ENCODE peak calls at places on chromosome 20, in four cellular contexts. F is Peyer's patch, C is cardiac muscle cell, H is RWPE2. S is an unnamed sample.

GRCh38 chr20:49612127-49612738 is 44.3 kb upstream of the PTGIS start:
- DNase-seq in F (no peak), C (no peak), H (no peak), S (no peak)

GRCh38 chr20:60056345-60057122 is 98.3 kb downstream of the CDH26 start:
- DNase-seq in F (no peak), C (no peak), H (peak), S (no peak)

GRCh38 chr20:52859156-52859887 is 112.8 kb upstream of the TSHZ2 start:
- DNase-seq in F (no peak), C (no peak), H (no peak), S (no peak)

GRCh38 chr20:59810376-59811187 is 122.9 kb downstream of the SYCP2 start:
- DNase-seq in F (no peak), C (no peak), H (peak), S (no peak)

GRCh38 chr20:308427-309038 is 11.2 kb downstream of the ZCCHC3 start:
- DNase-seq in F (no peak), C (no peak), H (no peak), S (no peak)

GRCh38 chr20:64001607-64002011 is 20.7 kb downstream of the PRPF6 start:
- DNase-seq in F (no peak), C (no peak), H (no peak), S (no peak)

GRCh38 chr20:31484001-31484400 is 8.9 kb downstream of the REM1 start:
- DNase-seq in F (no peak), C (no peak), H (no peak), S (no peak)

GRCh38 chr20:59611286-59611685 is 6.9 kb downstream of the PHACTR3 start:
- DNase-seq in F (no peak), C (no peak), H (no peak), S (no peak)

GRCh38 chr20:434221-434620 is 26.1 kb downstream of the RBCK1 start:
- DNase-seq in F (peak), C (no peak), H (no peak), S (no peak)

GRCh38 chr20:62360854-62361798 is 6.0 kb downstream of the LAMA5 start:
- DNase-seq in F (no peak), C (no peak), H (peak), S (peak)
- H3K27ac ChIP-seq in F (peak), C (peak), H (peak), S (peak)

GRCh38 chr20:46168438-46168837 is 50.3 kb downstream of the CD40 start:
- DNase-seq in F (no peak), C (no peak), H (no peak), S (no peak)
- TF ChIP-seq CTCF in F (no peak), C (no peak), H (no peak), S (no peak)

GRCh38 chr20:46808565-46808964 is 86.1 kb upstream of the EYA2 start:
- DNase-seq in F (no peak), C (no peak), H (no peak), S (no peak)

GRCh38 chr20:46811328-46812084 is 83.1 kb upstream of the EYA2 start:
- DNase-seq in F (no peak), C (no peak), H (no peak), S (no peak)

GRCh38 chr20:46809961-46810360 is 84.7 kb upstream of the EYA2 start:
- DNase-seq in F (no peak), C (no peak), H (no peak), S (no peak)

GRCh38 chr20:46807998-46808397 is 86.6 kb upstream of the EYA2 start:
- DNase-seq in F (no peak), C (no peak), H (no peak), S (no peak)

GRCh38 chr20:46810442-46811327 is 84.0 kb upstream of the EYA2 start:
- DNase-seq in F (no peak), C (no peak), H (peak), S (no peak)
- H3K4me3 ChIP-seq in F (no peak), C (peak), H (no peak), S (no peak)

GRCh38 chr20:6034134-6034969 is 19.5 kb downstream of the LRRN4 start:
- DNase-seq in F (no peak), C (peak), H (no peak), S (no peak)
- H3K27ac ChIP-seq in F (no peak), C (peak), H (no peak), S (no peak)

DNA sequence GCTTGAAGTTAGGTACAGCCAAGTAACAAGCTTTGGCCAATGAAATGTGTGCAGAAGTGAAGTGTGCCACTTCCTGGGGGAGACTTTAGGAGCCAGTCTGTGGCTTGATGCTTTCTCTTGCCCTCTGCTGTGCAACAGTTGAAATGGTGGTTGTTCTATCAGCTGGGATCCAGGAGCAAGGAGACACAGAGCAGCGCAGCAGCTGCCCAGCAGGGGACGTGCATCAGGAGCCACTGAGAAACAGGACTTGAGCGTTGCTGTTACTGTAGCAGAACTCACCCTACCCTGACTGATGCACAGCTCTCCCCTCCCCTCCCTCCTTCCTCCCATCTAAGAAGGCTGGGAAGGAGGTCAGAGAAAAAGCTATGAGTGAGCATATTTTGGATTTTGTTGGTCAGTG is 18.9 kb upstream of the CCN5 start:
- DNase-seq in F (no peak), C (no peak), H (no peak), S (no peak)
- TF ChIP-seq CTCF in F (no peak), C (no peak), H (peak), S (no peak)

DNA sequence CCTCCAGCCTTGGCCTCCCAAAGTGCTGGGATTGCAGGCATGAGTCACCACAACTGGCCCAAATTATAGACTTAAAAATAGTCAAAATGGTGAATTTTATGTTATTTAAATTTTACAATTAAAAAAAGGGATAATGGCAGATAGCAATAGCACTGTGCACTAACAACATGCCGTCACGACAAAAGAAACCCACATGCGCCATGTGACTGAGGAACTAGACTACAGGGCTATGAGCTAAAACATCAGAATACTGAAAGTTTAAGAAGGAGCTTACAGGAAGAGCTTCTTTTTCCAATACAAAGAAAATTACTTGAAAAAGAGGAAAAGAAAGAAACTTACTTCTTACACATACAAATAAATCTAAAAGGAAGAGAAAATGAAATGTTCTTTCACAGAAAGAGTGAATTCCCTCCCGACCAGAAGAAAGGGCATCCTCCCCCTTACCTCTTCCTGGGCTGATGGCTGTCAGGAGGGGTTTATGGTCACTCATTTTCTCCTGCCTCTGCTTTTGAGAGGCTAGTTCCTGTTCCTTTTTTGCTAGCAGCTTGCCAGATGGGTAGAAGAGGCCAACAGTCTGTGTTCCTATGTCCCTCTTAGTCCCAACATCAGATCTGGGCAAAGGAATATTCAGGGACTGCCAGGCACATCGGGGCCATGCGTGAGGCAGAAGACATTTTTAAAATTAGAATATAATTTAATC is 54.5 kb downstream of the DZANK1 start:
- DNase-seq in F (no peak), C (no peak), H (no peak), S (no peak)
- H3K4me3 ChIP-seq in F (no peak), C (no peak), H (no peak), S (no peak)

GRCh38 chr20:1951436-1952115 is 42.3 kb downstream of the PDYN start:
- DNase-seq in F (no peak), C (no peak), H (no peak), S (no peak)

GRCh38 chr20:1952737-1953530 is 40.9 kb downstream of the PDYN start:
- DNase-seq in F (no peak), C (no peak), H (no peak), S (no peak)

GRCh38 chr20:1949306-1949705 is 44.6 kb downstream of the PDYN start:
- DNase-seq in F (no peak), C (no peak), H (peak), S (no peak)

GRCh38 chr20:1949711-1950110 is 44.1 kb downstream of the PDYN start:
- DNase-seq in F (no peak), C (no peak), H (peak), S (no peak)

GRCh38 chr20:1950836-1951235 is 43.0 kb downstream of the PDYN start:
- DNase-seq in F (no peak), C (no peak), H (peak), S (no peak)
- H3K27ac ChIP-seq in F (no peak), C (no peak), H (no peak), S (no peak)

DNA sequence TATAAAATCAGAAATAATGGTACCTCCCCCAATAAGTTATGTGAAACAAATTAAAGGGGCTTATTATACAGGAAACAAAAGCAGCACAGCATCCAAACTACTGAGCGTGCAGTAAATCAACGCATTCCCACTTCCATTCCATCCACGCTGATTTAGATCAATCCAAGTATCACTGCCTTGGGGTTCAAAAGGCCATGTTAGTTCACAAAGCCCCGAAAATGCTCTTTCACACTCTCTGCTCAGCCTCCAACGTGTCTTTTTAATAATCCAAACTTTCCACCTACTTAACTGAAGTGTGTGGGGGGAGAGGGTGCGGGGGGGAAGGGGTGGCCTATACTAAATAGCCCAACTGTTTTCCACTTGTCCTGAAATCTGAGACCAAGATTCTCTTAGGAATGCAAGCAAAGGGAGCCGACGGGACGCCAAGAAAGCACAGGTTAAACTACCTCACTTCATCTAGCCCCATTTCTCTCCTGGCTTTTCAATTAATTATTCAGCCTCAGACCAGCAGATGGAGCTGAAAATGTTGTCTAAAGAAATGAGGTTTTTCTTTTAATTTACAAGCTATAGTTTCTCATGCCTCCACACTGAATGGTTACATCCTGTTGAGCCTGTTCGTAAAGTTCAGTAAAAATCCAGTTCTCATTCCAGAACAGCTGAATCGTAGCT is 1.1 kb upstream of the NXT1 start:
- DNase-seq in F (no peak), C (peak), H (no peak), S (no peak)
- TF ChIP-seq CTCF in F (peak), C (peak), H (peak), S (peak)

DNA sequence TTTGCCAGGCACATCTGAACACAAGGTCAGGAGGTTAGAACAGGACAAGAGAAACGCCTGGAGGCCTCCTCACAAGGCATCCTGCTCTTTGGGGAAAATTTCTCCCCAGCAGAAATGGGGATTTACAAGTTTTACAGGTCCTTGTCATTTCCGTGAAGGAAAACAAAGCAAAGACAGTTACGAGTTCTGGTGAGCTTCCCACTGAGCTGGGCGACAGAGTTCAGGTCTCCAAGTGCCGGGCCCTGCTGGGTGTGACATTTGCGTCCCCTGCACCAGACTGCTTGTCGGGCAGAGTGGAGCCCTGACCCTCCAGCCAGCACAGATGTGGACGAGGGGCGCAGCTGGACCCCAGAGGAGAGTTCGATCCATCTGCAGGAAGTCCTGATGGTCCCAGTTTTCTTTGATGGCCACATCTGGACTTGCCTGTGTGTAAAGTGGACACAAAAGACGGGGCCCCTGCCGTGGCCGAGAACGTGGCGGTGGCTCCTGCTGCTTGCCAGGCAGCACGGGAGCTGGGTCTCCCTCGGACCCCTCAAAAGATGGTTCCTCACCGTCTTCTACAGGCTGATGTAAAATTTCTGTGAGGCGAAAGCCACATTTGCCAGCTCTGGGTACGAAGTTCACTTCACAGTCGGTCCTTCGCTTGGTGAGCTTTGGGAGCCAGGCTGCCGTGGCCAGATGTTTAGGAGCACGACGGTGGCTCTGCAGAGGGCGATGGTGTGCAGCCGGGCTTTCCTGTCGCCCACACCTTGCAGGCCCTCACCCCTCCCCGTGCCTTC is 5.2 kb upstream of the ADRM1 start:
- DNase-seq in F (no peak), C (no peak), H (no peak), S (no peak)
- H3K4me3 ChIP-seq in F (no peak), C (no peak), H (no peak), S (no peak)

DNA sequence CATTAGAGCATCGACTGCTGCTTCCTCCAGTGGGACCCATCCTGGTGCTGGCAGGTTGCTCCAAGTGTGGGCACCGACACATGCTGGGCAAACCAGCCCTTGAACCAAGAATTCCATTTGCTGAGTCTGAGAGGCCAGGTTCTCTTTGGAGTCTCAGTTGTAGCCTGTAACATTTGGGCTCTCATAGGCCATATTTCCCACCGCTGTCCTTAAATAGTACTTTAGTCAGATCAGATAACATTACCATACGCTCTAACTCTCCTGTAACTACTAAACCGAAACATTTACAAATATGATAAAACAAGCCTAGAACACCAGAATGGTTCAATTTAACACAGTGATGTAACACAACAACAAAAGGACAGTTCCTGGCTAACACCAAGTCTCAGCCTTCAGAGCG is 28.3 kb upstream of the CD93 start:
- DNase-seq in F (no peak), C (no peak), H (no peak), S (no peak)
- H3K27ac ChIP-seq in F (no peak), C (no peak), H (no peak), S (peak)